ENCODE peak calls at places on chromosomes 2 and 18, in ten cellular contexts. Q, D, X, A, T, S, Z, K, H and J are unnamed samples.

GRCh38 chr2:227853204-227853629 is 18.2 kb upstream of the DAW1 start:
- DNase-seq in S (no peak), X (no peak), Q (peak), D (no peak), T (no peak), Z (no peak), H (peak), K (no peak), A (no peak), J (no peak)

GRCh38 chr2:226797289-226797988 is 2.2 kb downstream of the IRS1 start:
- DNase-seq in Q (peak), A (no peak), K (no peak), D (no peak), S (no peak), X (peak), H (no peak), Z (peak), T (no peak), J (no peak)

GRCh38 chr2:82656370-82656769 is 1802.7 kb downstream of the SUCLG1 start:
- DNase-seq in D (no peak), T (no peak), Q (no peak), S (no peak), Z (no peak), A (no peak), X (no peak), H (no peak), K (no peak), J (no peak)

GRCh38 chr18:24274822-24275221 is 122.8 kb downstream of the OSBPL1A start:
- DNase-seq in X (peak), A (no peak), S (no peak), Q (no peak), T (no peak), Z (no peak), D (no peak), K (no peak), H (no peak), J (no peak)

GRCh38 chr18:69031571-69032451 is 233.9 kb downstream of the CCDC102B start:
- DNase-seq in K (no peak), Q (no peak), Z (no peak), S (no peak), H (no peak), X (no peak), A (no peak), T (no peak), D (no peak), J (no peak)

GRCh38 chr2:30037016-30037415 is 109.8 kb upstream of the YPEL5 start:
- DNase-seq in H (no peak), S (no peak), A (no peak), Q (no peak), Z (no peak), D (no peak), K (no peak), X (no peak), T (no peak), J (no peak)

GRCh38 chr2:176599796-176600485 is 330.7 kb downstream of the MTX2 start:
- DNase-seq in D (no peak), Q (no peak), S (no peak), A (no peak), X (no peak), T (no peak), H (no peak), K (no peak), Z (no peak), J (no peak)

GRCh38 chr2:218472980-218473379 is 54.1 kb downstream of the VIL1 start:
- DNase-seq in D (no peak), Z (no peak), K (no peak), H (no peak), A (no peak), Q (no peak), T (no peak), X (no peak), S (no peak), J (no peak)

GRCh38 chr18:78448106-78448505 is 531.5 kb upstream of the SALL3 start:
- DNase-seq in H (no peak), Q (no peak), K (no peak), S (no peak), A (no peak), D (no peak), Z (no peak), T (no peak), X (no peak), J (no peak)

GRCh38 chr2:26175191-26175715 is 2.4 kb downstream of the GAREM2 start:
- DNase-seq in H (no peak), Q (no peak), S (no peak), K (no peak), A (no peak), Z (no peak), D (no peak), T (no peak), X (no peak), J (no peak)

GRCh38 chr2:171056307-171056706 is 104.4 kb downstream of the TLK1 start:
- DNase-seq in S (no peak), T (no peak), Z (no peak), H (no peak), A (no peak), Q (no peak), X (no peak), D (no peak), K (no peak), J (no peak)

GRCh38 chr2:218954541-218955300 is 4.7 kb upstream of the CDK5R2 start:
- DNase-seq in A (no peak), Z (no peak), S (no peak), T (no peak), K (no peak), D (no peak), X (no peak), H (no peak), Q (no peak), J (no peak)

GRCh38 chr2:96333708-96334107 is 1.9 kb upstream of the NCAPH start:
- DNase-seq in A (no peak), T (no peak), S (no peak), Z (no peak), D (no peak), H (no peak), X (no peak), K (peak), Q (no peak), J (no peak)

GRCh38 chr2:187139469-187139868 is 290.5 kb upstream of the ZSWIM2 start:
- DNase-seq in A (no peak), X (no peak), T (no peak), H (no peak), K (no peak), Z (no peak), Q (no peak), S (no peak), D (no peak), J (no peak)